ENCODE peak calls at places on chromosomes 7 and 10, in eight cellular contexts. T, G, V, Y, Q, D, U and K are unnamed samples.
A peak's percentile ranks its signal among the peaks of the same experiment; 100 is the strongest.

GRCh38 chr7:74656421-74656910 is 1.1 kb upstream of the GTF2I start:
- DNase-seq in U (peak; percentile 57), D (peak; percentile 73), Q (peak; percentile 63), V (peak; percentile 40), G (no peak), Y (no peak), T (peak; percentile 56), K (peak; percentile 51)

GRCh38 chr7:32891800-32892520 is 400 bp upstream of the KBTBD2 start:
- DNase-seq in V (peak; percentile 91), D (peak; percentile 99), Q (peak; percentile 98), Y (peak; percentile 94), U (peak; percentile 95), G (peak; percentile 89), T (peak; percentile 95), K (peak; percentile 96)

GRCh38 chr7:34039033-34039432 is 133.7 kb downstream of the BMPER start:
- DNase-seq in Q (no peak), U (no peak), T (no peak), G (no peak), D (no peak), V (no peak), Y (no peak), K (no peak)

GRCh38 chr10:24912214-24912613 is 40.2 kb downstream of the PRTFDC1 start:
- DNase-seq in D (no peak), G (no peak), U (no peak), Q (no peak), T (no peak), V (no peak), Y (no peak), K (no peak)

GRCh38 chr10:314871-315270 is 179.6 kb downstream of the ZMYND11 start:
- DNase-seq in Y (no peak), V (no peak), U (no peak), Q (no peak), G (no peak), D (no peak), T (peak; percentile 52), K (no peak)

GRCh38 chr7:18583305-18583704 is 87.8 kb downstream of the HDAC9 start:
- DNase-seq in V (no peak), U (no peak), T (no peak), Y (no peak), Q (no peak), D (no peak), G (no peak), K (no peak)

GRCh38 chr10:13839430-13839986 is 252.7 kb downstream of the PRPF18 start:
- DNase-seq in D (no peak), T (no peak), V (peak; percentile 43), Y (no peak), U (no peak), G (no peak), Q (peak; percentile 43), K (no peak)

GRCh38 chr10:1638889-1639418 is 98.4 kb downstream of the ADARB2 start:
- DNase-seq in Q (no peak), Y (no peak), U (peak; percentile 34), D (no peak), G (no peak), T (no peak), V (no peak), K (no peak)

GRCh38 chr7:122137291-122138077 is 6.6 kb downstream of the AASS start:
- DNase-seq in Q (no peak), Y (no peak), U (no peak), G (no peak), T (no peak), D (no peak), V (no peak), K (no peak)

GRCh38 chr10:11337516-11337915 is 273.9 kb downstream of the USP6NL start:
- DNase-seq in D (no peak), U (no peak), G (no peak), Y (no peak), Q (no peak), V (no peak), T (no peak), K (no peak)

GRCh38 chr10:90417056-90417455 is 440.8 kb downstream of the HTR7 start:
- DNase-seq in V (peak; percentile 56), D (no peak), Q (no peak), U (no peak), T (no peak), Y (no peak), G (no peak), K (no peak)

GRCh38 chr7:47702096-47702495 is 120.2 kb upstream of the TNS3 start:
- DNase-seq in Q (no peak), G (no peak), Y (no peak), T (no peak), V (no peak), U (no peak), D (no peak), K (no peak)

GRCh38 chr7:78691584-78691983 is 761.9 kb downstream of the MAGI2 start:
- DNase-seq in G (no peak), D (no peak), V (no peak), Q (no peak), T (peak; percentile 12), U (no peak), Y (no peak), K (no peak)

GRCh38 chr7:107291434-107291833 is 122.6 kb downstream of the HBP1 start:
- DNase-seq in Y (no peak), G (no peak), U (no peak), D (no peak), V (no peak), T (no peak), Q (no peak), K (no peak)

GRCh38 chr10:12483996-12484944 is 134.9 kb downstream of the CAMK1D start:
- DNase-seq in T (no peak), Y (no peak), V (no peak), Q (no peak), G (no peak), U (no peak), D (peak; percentile 70), K (no peak)

GRCh38 chr7:76282344-76283253 is 19.9 kb upstream of the HSPB1 start:
- DNase-seq in U (no peak), G (no peak), T (no peak), V (no peak), Q (peak; percentile 59), D (no peak), Y (no peak), K (peak; percentile 48)

GRCh38 chr7:12896316-12896715 is 208.9 kb downstream of the ARL4A start:
- DNase-seq in Y (no peak), D (no peak), U (no peak), G (no peak), V (no peak), Q (no peak), T (no peak), K (no peak)

GRCh38 chr7:17131983-17132655 is 166.3 kb upstream of the AHR start:
- DNase-seq in U (no peak), T (no peak), D (no peak), V (peak; percentile 17), G (no peak), Y (no peak), Q (no peak), K (no peak)

GRCh38 chr7:32070406-32071360 is at the start of gene PDE1C:
- DNase-seq in V (no peak), Q (peak; percentile 75), Y (no peak), G (no peak), D (no peak), T (no peak), U (no peak), K (peak; percentile 20)

GRCh38 chr7:66267249-66267648 is 62.1 kb downstream of the TPST1 start:
- DNase-seq in D (no peak), T (no peak), V (no peak), U (no peak), Q (no peak), G (no peak), Y (no peak), K (peak; percentile 22)

GRCh38 chr7:77205706-77206105 is 6.1 kb upstream of the FGL2 start:
- DNase-seq in Q (no peak), U (no peak), V (no peak), T (no peak), D (no peak), G (no peak), Y (no peak), K (no peak)

GRCh38 chr7:2661096-2661449 is 26.9 kb upstream of the AMZ1 start:
- DNase-seq in Q (no peak), U (no peak), V (no peak), D (no peak), T (no peak), Y (no peak), G (no peak), K (no peak)
- TF ChIP-seq CTCF in Q (no peak), U (no peak), V (peak; percentile 2), D (no peak), T (peak; percentile 2), Y (no peak), G (no peak), K (no peak)

GRCh38 chr7:50371551-50372021 is 67.1 kb downstream of the IKZF1 start:
- DNase-seq in Y (no peak), U (no peak), V (no peak), Q (no peak), D (no peak), G (no peak), T (no peak), K (no peak)
- H3K4me1 ChIP-seq in Y (no peaks in the 10 kb centered on the region), U (no peaks in the 10 kb centered on the region), V (no peaks in the 10 kb centered on the region), Q (no peaks in the 10 kb centered on the region), D (no peaks in the 10 kb centered on the region), G (no peaks in the 10 kb centered on the region), T (peaks cover 17% of the 10 kb centered on the region), K (no peaks in the 10 kb centered on the region)

DNA sequence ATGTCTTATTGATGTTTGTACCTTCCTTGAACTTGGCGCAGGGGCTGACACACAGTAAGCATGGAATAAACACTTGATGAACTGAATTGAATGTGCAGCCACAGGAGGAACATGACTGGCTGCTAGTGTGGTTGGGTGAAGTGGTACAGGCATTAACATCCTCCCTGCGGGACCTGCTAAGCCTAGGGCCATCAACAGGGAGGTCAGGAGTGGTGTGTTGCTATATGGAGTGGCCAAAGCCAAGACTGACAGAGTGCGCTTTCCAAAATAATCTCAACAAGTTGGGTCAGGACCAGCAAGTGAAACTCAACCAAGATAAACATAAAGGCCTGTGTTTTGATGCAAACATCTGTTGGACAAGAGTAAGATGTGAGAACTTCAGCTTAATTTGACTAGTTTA is 97.6 kb downstream of the WDFY4 start:
- DNase-seq in V (no peak), D (no peak), Y (no peak), U (no peak), G (no peak), T (no peak), Q (no peak), K (no peak)
- H3K36me3 ChIP-seq in V (no peaks in the 10 kb centered on the region), D (no peaks in the 10 kb centered on the region), Y (no peaks in the 10 kb centered on the region), U (no peaks in the 10 kb centered on the region), G (no peaks in the 10 kb centered on the region), T (peaks cover 94% of the 10 kb centered on the region), Q (no peaks in the 10 kb centered on the region), K (no peaks in the 10 kb centered on the region)

DNA sequence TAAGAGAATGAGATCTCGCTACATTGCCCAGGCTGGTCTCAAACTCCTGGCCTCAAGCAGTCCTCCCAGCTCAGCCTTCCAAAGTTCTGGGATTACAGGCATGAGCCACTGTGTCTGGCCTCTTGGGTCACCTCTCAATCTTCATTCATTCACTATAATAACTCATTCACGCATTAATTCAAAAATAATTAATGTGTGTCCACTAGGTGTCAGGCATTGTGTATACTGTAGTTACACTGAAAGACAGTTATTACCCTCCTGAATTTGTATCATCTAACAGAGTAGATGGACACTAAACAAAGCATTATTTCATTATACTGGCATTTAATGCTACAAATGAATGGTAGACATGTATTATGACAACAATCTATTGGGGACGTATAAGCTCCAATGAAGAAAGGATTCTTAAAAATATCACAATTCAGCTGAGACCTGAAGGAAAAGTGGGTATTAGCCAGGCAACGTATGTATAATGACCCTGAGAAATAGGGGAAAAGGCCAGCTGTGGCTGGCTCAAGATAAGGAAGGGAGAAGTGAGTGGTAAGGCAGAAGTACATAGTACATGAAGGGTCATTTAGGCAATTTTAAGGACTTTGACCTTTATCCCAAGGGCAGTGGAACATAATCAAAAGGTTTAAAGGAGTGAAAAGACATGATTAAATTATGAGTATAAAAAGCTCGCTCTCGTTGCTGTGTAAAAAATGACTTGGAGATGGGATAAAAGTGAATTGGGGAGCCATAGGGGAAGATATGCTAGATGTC is 150.7 kb downstream of the BTAF1 start:
- DNase-seq in D (no peak), U (no peak), V (no peak), Y (no peak), T (peak; percentile 44), G (no peak), Q (no peak), K (no peak)
- TF ChIP-seq CTCF in D (no peak), U (no peak), V (peak; percentile 60), Y (no peak), T (peak; percentile 74), G (no peak), Q (no peak), K (peak; percentile 38)